ENCODE peak calls at places on chromosomes 7 and 10, in four cellular contexts. One of them, this sample, is unnamed.

GRCh38 chr10:84415539-84416244 is 87.3 kb downstream of the CCSER2 start:
- DNase-seq in SK-MEL-5: no peak
- DNase-seq in PC-9: no peak
- DNase-seq in NCI-H1105 treated with DMSO at 0.1 percent for 48 hours: no peak
- DNase-seq in this sample: no peak

GRCh38 chr10:73079779-73080178 is 16.9 kb downstream of the P4HA1 start:
- DNase-seq in SK-MEL-5: no peak
- DNase-seq in PC-9: no peak
- DNase-seq in NCI-H1105 treated with DMSO at 0.1 percent for 48 hours: no peak
- DNase-seq in this sample: no peak

GRCh38 chr10:1548596-1548995 is 188.7 kb downstream of the ADARB2 start:
- DNase-seq in NCI-H1105 treated with DMSO at 0.1 percent for 48 hours: no peak
- DNase-seq in SK-MEL-5: no peak
- DNase-seq in PC-9: no peak
- DNase-seq in this sample: no peak

GRCh38 chr7:18860226-18860625 is 257.2 kb downstream of the TWIST1 start:
- DNase-seq in SK-MEL-5: no peak
- DNase-seq in NCI-H1105 treated with DMSO at 0.1 percent for 48 hours: no peak
- DNase-seq in PC-9: no peak
- DNase-seq in this sample: no peak

GRCh38 chr10:8628351-8628750 is 573.9 kb downstream of the GATA3 start:
- DNase-seq in SK-MEL-5: no peak
- DNase-seq in PC-9: peak; percentile 97
- DNase-seq in NCI-H1105 treated with DMSO at 0.1 percent for 48 hours: no peak
- DNase-seq in this sample: no peak

GRCh38 chr10:42544945-42545344 is 93.4 kb downstream of the ZNF33B start:
- DNase-seq in PC-9: no peak
- DNase-seq in SK-MEL-5: no peak
- DNase-seq in NCI-H1105 treated with DMSO at 0.1 percent for 48 hours: no peak
- DNase-seq in this sample: no peak

GRCh38 chr7:7808156-7808555 is 89.7 kb upstream of the RPA3 start:
- DNase-seq in PC-9: no peak
- DNase-seq in SK-MEL-5: no peak
- DNase-seq in NCI-H1105 treated with DMSO at 0.1 percent for 48 hours: no peak
- DNase-seq in this sample: no peak

GRCh38 chr10:46220872-46221538 is 65.8 kb upstream of the ANTXRL start:
- DNase-seq in SK-MEL-5: peak; percentile 19
- DNase-seq in NCI-H1105 treated with DMSO at 0.1 percent for 48 hours: no peak
- DNase-seq in PC-9: no peak
- DNase-seq in this sample: no peak

GRCh38 chr7:158406364-158406763 is 181.3 kb downstream of the PTPRN2 start:
- DNase-seq in NCI-H1105 treated with DMSO at 0.1 percent for 48 hours: no peak
- DNase-seq in SK-MEL-5: no peak
- DNase-seq in PC-9: no peak
- DNase-seq in this sample: no peak

GRCh38 chr7:87027900-87028299 is 31.6 kb downstream of the ELAPOR2 start:
- DNase-seq in NCI-H1105 treated with DMSO at 0.1 percent for 48 hours: no peak
- DNase-seq in SK-MEL-5: no peak
- DNase-seq in PC-9: no peak
- DNase-seq in this sample: no peak

GRCh38 chr7:109996411-109996810 is 1094.5 kb upstream of the LRRN3 start:
- DNase-seq in PC-9: no peak
- DNase-seq in NCI-H1105 treated with DMSO at 0.1 percent for 48 hours: no peak
- DNase-seq in SK-MEL-5: no peak
- DNase-seq in this sample: no peak

GRCh38 chr10:129532838-129533237 is 65.8 kb downstream of the MGMT start:
- DNase-seq in NCI-H1105 treated with DMSO at 0.1 percent for 48 hours: no peak
- DNase-seq in PC-9: no peak
- DNase-seq in SK-MEL-5: no peak
- DNase-seq in this sample: no peak

GRCh38 chr7:74575083-74575803 is 82.3 kb upstream of the GTF2I start:
- DNase-seq in SK-MEL-5: no peak
- DNase-seq in PC-9: peak; percentile 87
- DNase-seq in NCI-H1105 treated with DMSO at 0.1 percent for 48 hours: no peak
- DNase-seq in this sample: no peak

GRCh38 chr10:43131906-43132305 is 6.3 kb upstream of the CSGALNACT2 start:
- DNase-seq in PC-9: no peak
- DNase-seq in NCI-H1105 treated with DMSO at 0.1 percent for 48 hours: no peak
- DNase-seq in SK-MEL-5: no peak
- DNase-seq in this sample: no peak

GRCh38 chr10:7583626-7584025 is 83.1 kb downstream of the ITIH5 start:
- DNase-seq in NCI-H1105 treated with DMSO at 0.1 percent for 48 hours: no peak
- DNase-seq in SK-MEL-5: no peak
- DNase-seq in PC-9: no peak
- DNase-seq in this sample: no peak

GRCh38 chr7:116380030-116380429 is 119.5 kb upstream of the CAV2 start:
- DNase-seq in NCI-H1105 treated with DMSO at 0.1 percent for 48 hours: no peak
- DNase-seq in PC-9: no peak
- DNase-seq in SK-MEL-5: no peak
- DNase-seq in this sample: no peak

GRCh38 chr7:141123522-141123921 is 49.7 kb downstream of the TMEM178B start:
- DNase-seq in PC-9: no peak
- DNase-seq in NCI-H1105 treated with DMSO at 0.1 percent for 48 hours: no peak
- DNase-seq in SK-MEL-5: no peak
- DNase-seq in this sample: no peak